ENCODE peak calls at places on chromosomes 12 and 14, in eight cellular contexts. J is body of pancreas, N is neuronal stem cell, O is dorsolateral prefrontal cortex, X is heart left ventricle, Q is esophagus squamous epithelium, B is A549, V is upper lobe of left lung. C is an unnamed sample.

GRCh38 chr12:49552014-49552413 is 13.2 kb downstream of the KCNH3 start:
- DNase-seq in J (peak), N (no peak), O (no peak), X (no peak), Q (no peak), B (no peak), V (no peak), C (no peak)

GRCh38 chr12:102172436-102172835 is 25.2 kb downstream of the PMCH start:
- DNase-seq in J (no peak), N (no peak), O (no peak), X (no peak), Q (no peak), B (no peak), V (no peak), C (no peak)

GRCh38 chr12:95582230-95583058 is 31.2 kb upstream of the USP44 start:
- DNase-seq in J (no peak), N (no peak), O (no peak), X (no peak), Q (no peak), B (peak), V (no peak), C (no peak)

GRCh38 chr12:22409071-22409951 is 74.8 kb upstream of the ST8SIA1 start:
- DNase-seq in J (peak), N (no peak), O (no peak), X (no peak), Q (no peak), B (no peak), V (no peak), C (no peak)

GRCh38 chr12:128121424-128121823 is 145.5 kb upstream of the TMEM132C start:
- DNase-seq in J (no peak), N (no peak), O (no peak), X (no peak), Q (no peak), B (no peak), V (no peak), C (no peak)

GRCh38 chr14:94401083-94401482 is 12.7 kb upstream of the SERPINA1 start:
- DNase-seq in J (no peak), N (no peak), O (no peak), X (no peak), Q (no peak), B (no peak), V (no peak), C (no peak)

GRCh38 chr14:74934476-74935339 is 11.6 kb upstream of the RPS6KL1 start:
- DNase-seq in J (no peak), N (no peak), O (no peak), X (peak), Q (no peak), B (no peak), V (peak), C (no peak)

GRCh38 chr14:105894978-105895881 is 368.8 kb downstream of the TMEM121 start:
- DNase-seq in J (no peak), N (no peak), O (peak), X (peak), Q (no peak), B (no peak), V (peak), C (no peak)

GRCh38 chr14:89041245-89041585 is 216.8 kb downstream of the TTC8 start:
- DNase-seq in J (peak), N (no peak), O (no peak), X (no peak), Q (no peak), B (no peak), V (peak), C (no peak)

GRCh38 chr14:34997762-34998161 is 15.0 kb downstream of the SRP54 start:
- DNase-seq in J (no peak), N (peak), O (no peak), X (no peak), Q (no peak), B (no peak), V (no peak), C (no peak)

GRCh38 chr14:100069161-100069800 is 4.1 kb downstream of the EVL start:
- DNase-seq in J (no peak), N (no peak), O (no peak), X (no peak), Q (no peak), B (no peak), V (no peak), C (no peak)

GRCh38 chr12:4821000-4821399 is 88.7 kb upstream of the KCNA1 start:
- DNase-seq in J (no peak), N (no peak), O (no peak), X (no peak), Q (no peak), B (no peak), V (no peak), C (no peak)

GRCh38 chr12:3041558-3042164 is 35.5 kb upstream of the TSPAN9 start:
- DNase-seq in J (peak), N (peak), O (peak), X (peak), Q (no peak), B (peak), V (no peak), C (no peak)

GRCh38 chr14:95527392-95528002 is 7.4 kb upstream of the GLRX5 start:
- DNase-seq in J (peak), N (no peak), O (no peak), X (no peak), Q (no peak), B (peak), V (no peak), C (peak)

GRCh38 chr12:113678222-113678621 is 206.6 kb upstream of the LHX5 start:
- DNase-seq in J (no peak), N (no peak), O (no peak), X (no peak), Q (no peak), B (peak), V (no peak), C (no peak)

GRCh38 chr14:104303705-104304425 is 165.5 kb downstream of the KIF26A start:
- DNase-seq in J (no peak), N (no peak), O (no peak), X (peak), Q (no peak), B (no peak), V (peak), C (no peak)

GRCh38 chr14:31070431-31070830 is 44.3 kb upstream of the STRN3 start:
- DNase-seq in J (no peak), N (no peak), O (no peak), X (no peak), Q (no peak), B (no peak), V (no peak), C (peak)

GRCh38 chr12:15801770-15802393 is 12.7 kb upstream of the EPS8 start:
- DNase-seq in J (no peak), N (no peak), O (no peak), X (no peak), Q (no peak), B (peak), V (no peak), C (no peak)

GRCh38 chr12:10783252-10783651 is 19.2 kb downstream of the TAS2R7 start:
- DNase-seq in J (no peak), N (no peak), O (no peak), X (no peak), Q (no peak), B (no peak), V (no peak), C (no peak)

GRCh38 chr14:91058017-91058675 is 2.3 kb downstream of the RPS6KA5 start:
- DNase-seq in J (no peak), N (no peak), O (no peak), X (no peak), Q (no peak), B (no peak), V (no peak), C (no peak)

GRCh38 chr12:116896525-116896924 is 14.2 kb upstream of the FBXW8 start:
- DNase-seq in J (no peak), N (no peak), O (no peak), X (no peak), Q (no peak), B (no peak), V (no peak), C (no peak)

GRCh38 chr12:6570264-6570887 is 2.3 kb upstream of the NOP2 start:
- DNase-seq in J (peak), N (no peak), O (no peak), X (no peak), Q (no peak), B (peak), V (peak), C (no peak)

GRCh38 chr12:75137896-75138295 is 71.7 kb downstream of the KCNC2 start:
- DNase-seq in J (no peak), N (no peak), O (no peak), X (no peak), Q (no peak), B (no peak), V (no peak), C (no peak)

GRCh38 chr12:70255311-70255710 is 12.1 kb downstream of the CNOT2 start:
- DNase-seq in J (no peak), N (no peak), O (no peak), X (no peak), Q (no peak), B (no peak), V (no peak), C (no peak)

GRCh38 chr12:102021540-102022246 is 40.1 kb downstream of the WASHC3 start:
- DNase-seq in J (no peak), N (no peak), O (no peak), X (no peak), Q (no peak), B (no peak), V (no peak), C (no peak)

GRCh38 chr12:108638141-108638823 is 4.6 kb upstream of the SELPLG start:
- DNase-seq in J (peak), N (peak), O (no peak), X (no peak), Q (no peak), B (no peak), V (no peak), C (peak)

GRCh38 chr12:123141615-123142517 is 9.0 kb downstream of the PITPNM2 start:
- DNase-seq in J (peak), N (no peak), O (no peak), X (no peak), Q (no peak), B (peak), V (no peak), C (peak)

GRCh38 chr14:86933460-86933859 is 1059.5 kb downstream of the GALC start:
- DNase-seq in J (no peak), N (no peak), O (no peak), X (no peak), Q (no peak), B (no peak), V (no peak), C (no peak)

GRCh38 chr14:36508418-36509051 is 11.5 kb downstream of the NKX2-1 start:
- DNase-seq in J (no peak), N (no peak), O (no peak), X (no peak), Q (no peak), B (no peak), V (peak), C (no peak)

GRCh38 chr14:74763803-74764531 is 851 bp downstream of the YLPM1 start:
- DNase-seq in J (peak), N (no peak), O (no peak), X (no peak), Q (no peak), B (no peak), V (no peak), C (no peak)

GRCh38 chr12:132506730-132507538 is 17.0 kb downstream of the FBRSL1 start:
- DNase-seq in J (peak), N (no peak), O (peak), X (peak), Q (no peak), B (no peak), V (peak), C (peak)

GRCh38 chr14:59303216-59303615 is 114.7 kb downstream of the DAAM1 start:
- DNase-seq in J (no peak), N (no peak), O (no peak), X (no peak), Q (no peak), B (no peak), V (no peak), C (no peak)

DNA sequence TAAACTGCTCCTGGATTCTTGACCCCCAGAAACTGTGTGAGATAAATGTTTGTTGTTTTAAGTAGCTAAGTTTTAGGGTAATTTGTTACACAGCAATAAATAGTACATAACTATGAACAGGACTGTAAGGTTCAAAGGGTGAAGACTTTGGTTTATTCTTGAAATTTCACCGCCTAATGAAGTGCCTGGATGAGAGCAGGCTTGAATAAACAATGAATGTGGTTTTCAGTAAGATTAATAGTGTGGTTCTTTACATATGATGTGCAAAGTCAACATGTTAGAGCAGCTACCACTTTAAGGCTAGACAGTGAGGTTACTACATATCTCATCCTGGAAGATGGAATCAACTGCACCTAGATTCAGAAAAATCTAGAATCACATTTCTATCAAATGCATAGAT is 145.2 kb upstream of the BTG1 start:
- DNase-seq in J (no peak), N (no peak), O (no peak), X (no peak), Q (no peak), B (no peak), V (no peak), C (no peak)
- H3K27ac ChIP-seq in J (no peak), N (no peak), O (no peak), X (no peak), Q (no peak), B (no peak), V (no peak), C (no peak)

DNA sequence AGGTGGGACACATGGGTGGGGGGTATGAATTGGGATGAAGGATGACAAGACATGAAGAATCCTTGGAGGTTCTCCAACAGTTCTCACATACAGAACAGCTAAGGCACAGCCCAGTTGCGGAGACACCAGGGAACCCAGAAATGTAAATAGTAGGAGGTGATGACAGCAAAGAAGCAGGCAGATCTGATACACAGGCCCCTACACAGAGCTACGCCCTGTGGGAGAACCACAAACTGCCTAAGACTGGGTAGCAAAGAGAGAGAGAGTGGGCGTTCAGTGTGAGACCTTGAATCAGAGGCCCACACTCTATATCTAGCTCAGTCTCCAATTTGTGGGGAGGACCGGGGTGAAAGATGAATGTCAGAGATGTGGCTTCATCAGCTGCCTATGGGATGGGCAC is 9.5 kb upstream of the NUMB start:
- DNase-seq in J (no peak), N (no peak), O (no peak), X (no peak), Q (no peak), B (no peak), V (no peak), C (peak)
- H3K4me3 ChIP-seq in J (no peak), N (no peak), O (no peak), X (no peak), Q (no peak), B (no peak), V (no peak), C (no peak)

GRCh38 chr12:67430708-67431335 is 161.7 kb downstream of the CAND1 start:
- DNase-seq in J (peak), N (no peak), O (no peak), X (peak), Q (no peak), B (no peak), V (no peak), C (peak)
- H3K27ac ChIP-seq in J (peak), N (no peak), O (no peak), X (peak), Q (no peak), B (no peak), V (peak), C (peak)

GRCh38 chr14:64541971-64542838 is 1.7 kb downstream of the HSPA2 start:
- DNase-seq in J (peak), N (no peak), O (peak), X (no peak), Q (no peak), B (no peak), V (peak), C (no peak)
- H3K4me3 ChIP-seq in J (peak), N (no peak), O (peak), X (peak), Q (peak), B (peak), V (peak), C (peak)

DNA sequence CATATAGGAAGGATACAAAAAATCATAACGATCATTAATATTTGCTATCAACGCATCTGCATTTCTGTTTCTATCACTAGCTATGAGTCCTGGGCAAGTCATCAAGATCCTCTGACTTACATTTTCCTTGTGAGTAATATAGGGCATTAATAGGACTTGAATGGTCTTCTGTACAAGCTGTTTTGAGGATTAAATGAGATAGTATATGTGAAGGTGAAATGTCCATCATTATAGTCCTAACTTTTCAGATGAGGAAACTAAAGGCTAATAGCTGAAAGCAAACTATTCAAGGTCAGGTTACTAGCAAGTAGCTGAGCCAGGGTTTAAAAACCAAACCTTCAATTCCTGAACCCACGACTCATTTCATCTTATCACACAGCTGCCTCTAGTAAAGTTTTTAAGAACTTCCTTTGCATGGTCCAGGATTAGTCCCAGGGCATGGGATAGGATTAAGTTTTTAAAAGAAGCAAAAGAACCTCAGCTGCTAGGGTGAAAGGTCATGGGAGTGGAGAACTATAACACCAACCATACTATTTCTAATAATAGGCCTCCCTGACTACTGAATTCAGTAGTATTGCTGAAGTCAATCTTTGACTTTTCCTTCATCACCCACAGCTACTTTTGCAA is 101.4 kb upstream of the ADAMTS20 start:
- DNase-seq in J (no peak), N (no peak), O (no peak), X (no peak), Q (no peak), B (no peak), V (no peak), C (no peak)
- H3K27ac ChIP-seq in J (no peak), N (no peak), O (no peak), X (no peak), Q (no peak), B (no peak), V (no peak), C (no peak)

DNA sequence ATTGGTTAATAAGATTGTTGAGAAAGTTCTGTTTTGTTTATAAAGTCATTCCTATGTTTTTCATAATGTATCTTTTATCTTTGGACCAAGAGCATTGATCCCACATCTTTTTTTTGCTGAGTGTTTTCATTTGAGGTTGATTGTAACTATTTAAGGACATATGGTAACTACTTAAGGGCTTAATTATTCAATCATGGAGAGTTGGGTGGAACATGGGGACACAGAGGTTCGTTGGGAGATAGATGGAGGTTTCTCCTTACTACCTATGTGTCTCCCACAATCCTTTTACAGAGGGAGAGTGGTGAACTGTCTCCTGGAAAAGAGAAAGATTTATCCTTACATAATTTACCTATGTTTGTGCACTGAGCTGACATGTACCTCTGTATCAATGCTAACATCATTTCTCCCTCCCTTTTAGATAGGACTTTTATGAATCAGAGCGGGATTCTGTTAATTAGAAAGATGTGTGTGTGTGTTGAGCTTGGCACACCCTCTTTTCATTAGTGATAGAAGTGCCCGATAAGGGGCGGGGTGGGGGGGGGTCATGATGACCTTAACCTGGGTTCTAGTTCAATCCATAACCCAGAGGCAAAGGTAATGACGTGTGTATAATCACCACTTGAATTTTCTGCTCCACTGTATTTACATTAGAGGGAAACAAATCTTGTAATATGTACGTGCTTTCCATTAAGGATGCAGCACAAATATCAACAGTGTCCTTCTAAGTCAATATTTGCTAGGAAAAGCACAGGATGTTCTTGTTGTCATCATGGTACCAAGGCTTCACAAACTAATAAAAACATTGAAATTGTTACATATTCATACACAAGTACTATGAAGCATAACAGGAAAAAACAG is 121.0 kb upstream of the SLC38A2 start:
- DNase-seq in J (no peak), N (no peak), O (no peak), X (no peak), Q (no peak), B (peak), V (no peak), C (no peak)
- H3K4me3 ChIP-seq in J (no peak), N (no peak), O (no peak), X (no peak), Q (no peak), B (peak), V (no peak), C (no peak)

GRCh38 chr12:130780880-130781575 is 58.0 kb downstream of the STX2 start:
- DNase-seq in J (no peak), N (no peak), O (no peak), X (no peak), Q (no peak), B (no peak), V (peak), C (no peak)
- H3K27ac ChIP-seq in J (no peak), N (no peak), O (no peak), X (no peak), Q (no peak), B (no peak), V (no peak), C (no peak)

GRCh38 chr14:20179880-20180279 is 10.8 kb upstream of the OR11G2 start:
- DNase-seq in J (no peak), N (no peak), O (no peak), X (no peak), Q (no peak), B (no peak), V (no peak), C (no peak)
- H3K4me3 ChIP-seq in J (no peak), N (no peak), O (no peak), X (no peak), Q (no peak), B (no peak), V (no peak), C (no peak)

GRCh38 chr12:25051171-25051570 is 102.3 kb upstream of the BCAT1 start:
- DNase-seq in J (no peak), N (no peak), O (no peak), X (no peak), Q (no peak), B (no peak), V (no peak), C (no peak)
- H3K27ac ChIP-seq in J (peak), N (no peak), O (no peak), X (peak), Q (no peak), B (no peak), V (peak), C (no peak)

DNA sequence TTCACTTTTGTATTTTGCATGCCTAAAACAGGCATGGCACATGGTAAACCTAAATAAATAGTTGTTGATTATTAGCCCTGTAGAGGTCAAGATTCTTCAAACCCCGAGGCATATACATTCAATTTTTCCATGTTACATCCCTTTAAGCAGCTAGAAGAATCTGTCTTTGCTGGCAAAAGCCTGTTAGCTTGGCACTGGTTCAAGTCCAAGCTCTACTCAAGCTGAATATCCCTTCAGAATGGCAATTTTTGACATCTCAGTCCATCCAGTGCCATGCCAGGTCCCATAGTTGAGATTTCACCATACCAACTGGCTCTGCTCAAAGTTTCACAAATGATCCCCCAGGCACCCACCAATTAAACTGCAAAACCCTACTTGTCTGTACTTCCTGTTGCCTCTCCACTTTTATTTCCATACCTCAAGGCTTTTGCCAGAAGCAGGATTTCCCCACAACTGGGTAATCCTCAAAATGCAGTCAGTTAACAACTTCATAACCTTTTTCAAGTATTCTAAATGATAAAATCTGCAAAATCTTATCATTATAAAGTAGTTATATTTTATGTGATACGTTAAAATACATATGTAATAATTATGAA is 9.0 kb upstream of the DCN start:
- DNase-seq in J (no peak), N (no peak), O (no peak), X (no peak), Q (no peak), B (no peak), V (no peak), C (no peak)
- H3K4me3 ChIP-seq in J (no peak), N (no peak), O (no peak), X (no peak), Q (no peak), B (no peak), V (no peak), C (no peak)